ENCODE peak calls at places on chromosomes 12 and 14, in four cellular contexts. G, R, H and A are unnamed samples.

GRCh38 chr14:64465208-64465821 is at the start of gene AKAP5:
- DNase-seq in R (no peak), G (peak; percentile 21), H (peak; percentile 92), A (peak; percentile 44)

GRCh38 chr12:97713972-97714588 is 251.5 kb downstream of the RMST start:
- DNase-seq in G (no peak), R (no peak), H (no peak), A (no peak)

GRCh38 chr12:120257041-120257821 is 8.3 kb downstream of the PXN start:
- DNase-seq in H (no peak), R (peak; percentile 98), G (no peak), A (no peak)

GRCh38 chr14:65853407-65853955 is 441.0 kb downstream of the FUT8 start:
- DNase-seq in R (no peak), H (no peak), G (no peak), A (no peak)

GRCh38 chr12:101909646-101910045 is 32.3 kb downstream of the DRAM1 start:
- DNase-seq in H (no peak), R (no peak), G (no peak), A (no peak)

GRCh38 chr12:128829870-128830504 is 6.2 kb upstream of the SLC15A4 start:
- DNase-seq in G (no peak), R (no peak), H (no peak), A (no peak)

GRCh38 chr14:54275997-54276396 is 120.8 kb upstream of the CDKN3 start:
- DNase-seq in R (no peak), H (no peak), G (no peak), A (no peak)

GRCh38 chr12:55659486-55660385 is 23.0 kb downstream of the OR10P1 start:
- DNase-seq in H (no peak), R (peak; percentile 85), G (no peak), A (no peak)

GRCh38 chr12:93682846-93683261 is 5.7 kb downstream of the CRADD start:
- DNase-seq in G (no peak), H (peak; percentile 14), R (no peak), A (no peak)

GRCh38 chr12:39986674-39987073 is 119.2 kb downstream of the SLC2A13 start:
- DNase-seq in G (no peak), R (no peak), H (no peak), A (no peak)

GRCh38 chr12:108850854-108851573 is 6.4 kb downstream of the SSH1 start:
- DNase-seq in R (peak; percentile 97), H (no peak), G (no peak), A (no peak)

GRCh38 chr14:58794993-58795762 is 157.4 kb downstream of the DACT1 start:
- DNase-seq in G (no peak), H (no peak), R (no peak), A (no peak)

GRCh38 chr14:76086636-76087035 is 65.1 kb upstream of the GPATCH2L start:
- DNase-seq in H (no peak), G (no peak), R (no peak), A (no peak)

GRCh38 chr12:97968641-97969171 is 506.1 kb downstream of the RMST start:
- DNase-seq in R (no peak), H (no peak), G (no peak), A (peak; percentile 17)

GRCh38 chr12:20548592-20548991 is 146.5 kb upstream of the SLCO1C1 start:
- DNase-seq in R (no peak), H (no peak), G (no peak), A (no peak)

GRCh38 chr12:53999596-54000104 is 311 bp upstream of the HOXC9 start:
- DNase-seq in H (peak; percentile 61), G (no peak), R (peak; percentile 32), A (no peak)